ENCODE peak calls at places on chromosome 11, in four cellular contexts. One of them, this sample, is unnamed.

GRCh38 chr11:119839504-119840133 is 110.6 kb upstream of the NECTIN1 start:
- DNase-seq in kidney: no peak
- DNase-seq in GM12892: no peak
- DNase-seq in NCI-H524 treated with DMSO at 0.1 percent for 48 hours: no peak
- DNase-seq in this sample: no peak

GRCh38 chr11:68012843-68013610 is 2.9 kb downstream of the ALDH3B1 start:
- DNase-seq in kidney: peak
- DNase-seq in GM12892: no peak
- DNase-seq in NCI-H524 treated with DMSO at 0.1 percent for 48 hours: no peak
- DNase-seq in this sample: no peak

GRCh38 chr11:130832571-130833432 is 83.5 kb downstream of the SNX19 start:
- DNase-seq in kidney: no peak
- DNase-seq in GM12892: no peak
- DNase-seq in NCI-H524 treated with DMSO at 0.1 percent for 48 hours: no peak
- DNase-seq in this sample: no peak

GRCh38 chr11:30585067-30585891 is 874 bp downstream of the MPPED2 start:
- DNase-seq in kidney: peak
- DNase-seq in GM12892: peak
- DNase-seq in NCI-H524 treated with DMSO at 0.1 percent for 48 hours: no peak
- DNase-seq in this sample: peak

GRCh38 chr11:128530119-128531091 is 57.0 kb downstream of the ETS1 start:
- DNase-seq in kidney: no peak
- DNase-seq in GM12892: no peak
- DNase-seq in NCI-H524 treated with DMSO at 0.1 percent for 48 hours: no peak
- DNase-seq in this sample: no peak

GRCh38 chr11:1755344-1756023 is 5.1 kb upstream of the IFITM10 start:
- DNase-seq in kidney: no peak
- DNase-seq in GM12892: peak
- DNase-seq in NCI-H524 treated with DMSO at 0.1 percent for 48 hours: no peak
- DNase-seq in this sample: no peak

GRCh38 chr11:85809881-85810280 is 1.1 kb downstream of the SYTL2 start:
- DNase-seq in kidney: peak
- DNase-seq in GM12892: no peak
- DNase-seq in NCI-H524 treated with DMSO at 0.1 percent for 48 hours: no peak
- DNase-seq in this sample: no peak

GRCh38 chr11:16047073-16047472 is 309.3 kb downstream of the SOX6 start:
- DNase-seq in kidney: no peak
- DNase-seq in GM12892: no peak
- DNase-seq in NCI-H524 treated with DMSO at 0.1 percent for 48 hours: no peak
- DNase-seq in this sample: no peak

GRCh38 chr11:93517611-93518010 is 25.6 kb downstream of the SMCO4 start:
- DNase-seq in kidney: no peak
- DNase-seq in GM12892: no peak
- DNase-seq in NCI-H524 treated with DMSO at 0.1 percent for 48 hours: no peak
- DNase-seq in this sample: no peak

GRCh38 chr11:120925944-120926343 is 98.0 kb upstream of the TBCEL start:
- DNase-seq in kidney: no peak
- DNase-seq in GM12892: peak
- DNase-seq in NCI-H524 treated with DMSO at 0.1 percent for 48 hours: no peak
- DNase-seq in this sample: peak

GRCh38 chr11:104343578-104343977 is 179.6 kb upstream of the PDGFD start:
- DNase-seq in kidney: no peak
- DNase-seq in GM12892: no peak
- DNase-seq in NCI-H524 treated with DMSO at 0.1 percent for 48 hours: no peak
- DNase-seq in this sample: no peak

GRCh38 chr11:11422291-11423128 is 69.5 kb upstream of the CSNK2A3 start:
- DNase-seq in kidney: no peak
- DNase-seq in GM12892: no peak
- DNase-seq in NCI-H524 treated with DMSO at 0.1 percent for 48 hours: no peak
- DNase-seq in this sample: no peak

GRCh38 chr11:65791719-65792213 is 4.9 kb downstream of the OVOL1 start:
- DNase-seq in kidney: peak
- DNase-seq in GM12892: peak
- DNase-seq in NCI-H524 treated with DMSO at 0.1 percent for 48 hours: no peak
- DNase-seq in this sample: peak

GRCh38 chr11:69383372-69383771 is 89.4 kb downstream of the MYEOV start:
- DNase-seq in kidney: peak
- DNase-seq in GM12892: no peak
- DNase-seq in NCI-H524 treated with DMSO at 0.1 percent for 48 hours: no peak
- DNase-seq in this sample: no peak

GRCh38 chr11:2864890-2865289 is 20.7 kb downstream of the CDKN1C start:
- DNase-seq in kidney: no peak
- DNase-seq in GM12892: no peak
- DNase-seq in NCI-H524 treated with DMSO at 0.1 percent for 48 hours: no peak
- DNase-seq in this sample: no peak

GRCh38 chr11:83162377-83162776 is 5.4 kb downstream of the PCF11 start:
- DNase-seq in kidney: no peak
- DNase-seq in GM12892: no peak
- DNase-seq in NCI-H524 treated with DMSO at 0.1 percent for 48 hours: no peak
- DNase-seq in this sample: no peak

GRCh38 chr11:122165972-122166371 is 50.0 kb upstream of the BLID start:
- DNase-seq in kidney: no peak
- DNase-seq in GM12892: no peak
- DNase-seq in NCI-H524 treated with DMSO at 0.1 percent for 48 hours: no peak
- DNase-seq in this sample: no peak

GRCh38 chr11:250740-251299 is 14.0 kb downstream of the PSMD13 start:
- DNase-seq in kidney: no peak
- DNase-seq in GM12892: no peak
- DNase-seq in NCI-H524 treated with DMSO at 0.1 percent for 48 hours: no peak
- DNase-seq in this sample: no peak

GRCh38 chr11:94450061-94450460 is 43.6 kb downstream of the MRE11 start:
- DNase-seq in kidney: no peak
- DNase-seq in GM12892: no peak
- DNase-seq in NCI-H524 treated with DMSO at 0.1 percent for 48 hours: no peak
- DNase-seq in this sample: no peak

GRCh38 chr11:11913395-11913794 is 71.6 kb downstream of the USP47 start:
- DNase-seq in kidney: no peak
- DNase-seq in GM12892: no peak
- DNase-seq in NCI-H524 treated with DMSO at 0.1 percent for 48 hours: no peak
- DNase-seq in this sample: no peak

GRCh38 chr11:115437902-115438575 is 66.2 kb downstream of the CADM1 start:
- DNase-seq in kidney: no peak
- DNase-seq in GM12892: no peak
- DNase-seq in NCI-H524 treated with DMSO at 0.1 percent for 48 hours: no peak
- DNase-seq in this sample: no peak

GRCh38 chr11:113991718-113992458 is 17.0 kb downstream of the HTR3A start:
- DNase-seq in kidney: no peak
- DNase-seq in GM12892: no peak
- DNase-seq in NCI-H524 treated with DMSO at 0.1 percent for 48 hours: peak
- DNase-seq in this sample: no peak

GRCh38 chr11:108125126-108125525 is 3.8 kb downstream of the ACAT1 start:
- DNase-seq in kidney: no peak
- DNase-seq in GM12892: no peak
- DNase-seq in NCI-H524 treated with DMSO at 0.1 percent for 48 hours: no peak
- DNase-seq in this sample: no peak

GRCh38 chr11:19957301-19957985 is 202.8 kb downstream of the DBX1 start:
- DNase-seq in kidney: no peak
- DNase-seq in GM12892: no peak
- DNase-seq in NCI-H524 treated with DMSO at 0.1 percent for 48 hours: no peak
- DNase-seq in this sample: no peak

GRCh38 chr11:35541621-35542375 is 16.4 kb upstream of the PAMR1 start:
- DNase-seq in kidney: peak
- DNase-seq in GM12892: no peak
- DNase-seq in NCI-H524 treated with DMSO at 0.1 percent for 48 hours: no peak
- DNase-seq in this sample: no peak

GRCh38 chr11:23556163-23556750 is 696.0 kb upstream of the CCDC179 start:
- DNase-seq in kidney: no peak
- DNase-seq in GM12892: no peak
- DNase-seq in NCI-H524 treated with DMSO at 0.1 percent for 48 hours: no peak
- DNase-seq in this sample: no peak